ENCODE peak calls at places on chromosomes 2 and 18, in eight cellular contexts. G is mucosa of descending colon, A is ovary, T is breast epithelium, M is BE2C, B is lower lobe of right lung, S is Peyer's patch, Q is heart left ventricle. I is an unnamed sample. For H3K4me1, the result is how much of the 10 kb centered on the place peaks cover.

GRCh38 chr2:227788556-227788955 is 25.1 kb upstream of the CCL20 start:
- DNase-seq in M (no peak), S (no peak), G (no peak), A (no peak), Q (no peak), T (no peak), B (no peak), I (no peak)

GRCh38 chr2:135985018-135985825 is at the start of gene DARS1:
- DNase-seq in B (peak), G (peak), S (peak), Q (peak), T (peak), A (peak), M (peak), I (peak)

GRCh38 chr18:74450626-74451025 is 6.5 kb downstream of the DIPK1C start:
- DNase-seq in M (no peak), B (no peak), T (no peak), S (no peak), G (no peak), Q (peak), A (no peak), I (no peak)

GRCh38 chr2:225895126-225895525 is 495.6 kb downstream of the NYAP2 start:
- DNase-seq in T (no peak), Q (no peak), B (no peak), M (no peak), S (no peak), A (no peak), G (no peak), I (no peak)

GRCh38 chr2:239625106-239625845 is 224.5 kb upstream of the HDAC4 start:
- DNase-seq in T (no peak), M (no peak), Q (no peak), G (no peak), B (no peak), S (no peak), A (no peak), I (no peak)

GRCh38 chr2:5742126-5742525 is 49.9 kb downstream of the SOX11 start:
- DNase-seq in B (no peak), M (no peak), S (no peak), G (no peak), T (no peak), Q (no peak), A (no peak), I (no peak)

GRCh38 chr2:8636041-8636491 is 45.8 kb upstream of the ID2 start:
- DNase-seq in B (peak), M (no peak), S (no peak), T (no peak), G (no peak), A (no peak), Q (no peak), I (no peak)

GRCh38 chr2:239695728-239696240 is 295.0 kb upstream of the HDAC4 start:
- DNase-seq in T (no peak), A (no peak), B (no peak), G (no peak), S (no peak), Q (no peak), M (no peak), I (no peak)

GRCh38 chr2:24621779-24622538 is 130.9 kb downstream of the NCOA1 start:
- DNase-seq in T (no peak), B (no peak), M (no peak), S (no peak), Q (no peak), A (no peak), G (no peak), I (no peak)

GRCh38 chr18:38576349-38576748 is 1010.8 kb upstream of the CELF4 start:
- DNase-seq in A (no peak), Q (no peak), G (no peak), T (no peak), B (no peak), M (no peak), S (no peak), I (no peak)

GRCh38 chr18:62625019-62625418 is 90.3 kb upstream of the PHLPP1 start:
- DNase-seq in T (no peak), G (no peak), B (no peak), Q (peak), A (no peak), M (no peak), S (no peak), I (no peak)

GRCh38 chr18:56068030-56068671 is 480.2 kb upstream of the TCF4 start:
- DNase-seq in S (no peak), M (peak), T (no peak), G (no peak), Q (peak), B (no peak), A (peak), I (no peak)

GRCh38 chr2:147440694-147441093 is 404.1 kb upstream of the ACVR2A start:
- DNase-seq in T (no peak), Q (no peak), M (no peak), A (no peak), B (no peak), G (no peak), S (no peak), I (no peak)

GRCh38 chr2:144358979-144359541 is 160.9 kb downstream of the ZEB2 start:
- DNase-seq in B (no peak), A (no peak), S (no peak), T (no peak), G (no peak), M (no peak), Q (no peak), I (no peak)

GRCh38 chr2:158967731-158968395 is 577 bp upstream of the TANC1 start:
- DNase-seq in G (peak), T (peak), S (peak), M (peak), Q (peak), B (no peak), A (peak), I (peak)

GRCh38 chr2:190365499-190366204 is 22.3 kb downstream of the INPP1 start:
- DNase-seq in Q (no peak), S (no peak), A (no peak), G (no peak), M (no peak), B (no peak), T (no peak), I (no peak)

GRCh38 chr2:210681481-210681880 is 125.1 kb downstream of the CPS1 start:
- DNase-seq in G (no peak), Q (no peak), S (no peak), A (no peak), M (no peak), T (no peak), B (no peak), I (no peak)

GRCh38 chr2:12005886-12006681 is 259.7 kb downstream of the LPIN1 start:
- DNase-seq in S (peak), M (no peak), A (peak), B (no peak), G (peak), Q (no peak), T (no peak), I (peak)

GRCh38 chr2:101617188-101617587 is 80.3 kb upstream of the MAP4K4 start:
- DNase-seq in A (no peak), B (no peak), M (no peak), G (no peak), Q (no peak), T (no peak), S (no peak), I (no peak)

GRCh38 chr2:241272722-241273551 is 42.5 kb downstream of the HDLBP start:
- DNase-seq in A (peak), G (peak), S (peak), M (peak), B (peak), Q (peak), T (no peak), I (peak)
- H3K4me3 ChIP-seq in A (peak), G (peak), S (peak), M (peak), B (peak), Q (peak), T (peak), I (peak)

GRCh38 chr2:76862901-76863300 is 659.3 kb downstream of the LRRTM4 start:
- DNase-seq in M (no peak), S (no peak), A (no peak), G (no peak), Q (no peak), T (no peak), B (no peak), I (no peak)
- H3K4me1 ChIP-seq in M (under half), S (under half), A (under half), G (under half), Q (under half), T (under half), B (under half), I (under half)

GRCh38 chr2:208350610-208351009 is 56.0 kb upstream of the PTH2R start:
- DNase-seq in M (no peak), Q (no peak), S (no peak), G (no peak), B (no peak), T (no peak), A (no peak), I (no peak)
- TF ChIP-seq CTCF in M (no peak), Q (no peak), S (no peak), G (no peak), B (no peak), T (no peak), A (no peak), I (no peak)

DNA sequence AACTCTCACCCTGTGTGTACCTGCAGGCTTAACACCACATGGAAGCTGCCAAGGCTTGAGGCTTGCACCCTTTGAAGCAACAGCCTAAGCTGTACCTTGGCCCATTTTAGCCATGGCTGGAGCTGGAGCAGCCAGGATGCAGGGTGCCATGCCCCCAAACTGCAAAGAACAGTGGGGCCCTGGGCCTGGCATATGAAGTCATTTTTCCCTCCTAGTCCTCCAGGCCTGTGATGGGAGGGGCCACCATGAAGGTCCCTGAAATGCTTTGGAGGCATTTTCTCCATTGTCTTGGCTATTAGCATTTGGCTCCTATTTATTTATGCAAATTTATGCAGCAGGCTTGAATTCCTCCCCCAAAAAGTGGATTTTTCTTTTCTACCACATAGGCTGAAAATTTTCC is 238.4 kb downstream of the CDCA7 start:
- DNase-seq in T (no peak), B (no peak), Q (no peak), G (no peak), A (no peak), S (no peak), M (no peak), I (no peak)
- H3K4me3 ChIP-seq in T (no peak), B (no peak), Q (no peak), G (no peak), A (no peak), S (no peak), M (no peak), I (no peak)

GRCh38 chr2:183536714-183537113 is 412.5 kb downstream of the NUP35 start:
- DNase-seq in Q (no peak), B (no peak), G (no peak), M (no peak), T (no peak), A (no peak), S (no peak), I (no peak)
- H3K4me1 ChIP-seq in Q (under half), B (under half), G (under half), M (under half), T (under half), A (under half), S (under half), I (under half)

DNA sequence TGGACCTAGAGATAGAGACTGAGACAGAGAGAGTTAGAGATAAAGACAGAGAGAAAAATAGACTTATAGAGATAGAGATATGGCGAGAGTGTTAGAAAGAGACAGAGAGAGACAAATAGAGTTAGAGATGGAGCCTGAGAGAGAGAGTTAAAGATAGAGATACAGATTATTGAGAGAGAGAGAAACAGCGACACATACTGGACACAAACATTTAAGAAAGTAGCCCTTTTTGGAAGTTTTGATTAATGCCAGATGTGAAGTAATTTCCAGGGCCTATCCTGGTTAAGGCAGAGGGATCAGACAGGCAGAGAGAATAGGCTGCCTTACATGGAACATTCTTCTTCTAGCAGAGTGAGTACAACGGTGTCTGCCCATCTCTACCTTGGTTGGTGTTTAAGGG is 311.6 kb upstream of the CDH7 start:
- DNase-seq in A (no peak), S (no peak), T (no peak), Q (no peak), M (no peak), B (no peak), G (no peak), I (no peak)
- TF ChIP-seq CTCF in A (no peak), S (no peak), T (no peak), Q (no peak), M (peak), B (peak), G (no peak), I (no peak)

GRCh38 chr2:42906557-42907380 is 114.4 kb upstream of the HAAO start:
- DNase-seq in Q (peak), M (peak), G (peak), B (no peak), T (no peak), S (peak), A (peak), I (no peak)
- H3K4me3 ChIP-seq in Q (peak), M (peak), G (no peak), B (no peak), T (no peak), S (no peak), A (peak), I (no peak)

GRCh38 chr2:44549099-44549471 is 187.3 kb downstream of the CAMKMT start:
- DNase-seq in A (no peak), M (no peak), S (no peak), Q (no peak), G (no peak), B (no peak), T (no peak), I (no peak)

GRCh38 chr2:44550571-44550970 is 188.8 kb downstream of the CAMKMT start:
- DNase-seq in S (no peak), B (no peak), T (no peak), G (no peak), M (no peak), A (no peak), Q (no peak), I (no peak)

GRCh38 chr2:44549856-44550255 is 188.1 kb downstream of the CAMKMT start:
- DNase-seq in M (no peak), Q (no peak), T (no peak), B (no peak), S (no peak), G (no peak), A (no peak), I (no peak)

GRCh38 chr2:44551497-44551896 is 189.8 kb downstream of the CAMKMT start:
- DNase-seq in B (no peak), S (no peak), A (no peak), T (no peak), M (no peak), Q (no peak), G (no peak), I (no peak)

DNA sequence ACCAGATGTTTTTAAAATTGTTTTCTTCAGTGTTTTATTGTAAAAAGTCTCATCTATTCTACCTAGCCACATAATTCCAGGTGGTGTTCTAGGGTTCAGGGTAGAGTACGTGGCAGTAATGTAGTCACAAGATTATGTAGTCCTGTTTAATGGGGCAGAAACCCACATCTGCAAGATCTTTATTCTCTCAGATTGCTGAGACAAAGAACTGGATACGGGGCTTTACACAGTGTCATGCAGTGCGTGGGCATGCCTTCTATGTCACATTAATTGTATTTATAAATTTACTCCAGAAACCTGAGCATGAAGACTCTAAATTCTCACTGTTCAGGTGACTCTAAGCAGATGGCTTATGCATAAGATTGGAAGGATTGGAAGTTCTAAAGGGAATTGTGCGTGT is 189.3 kb downstream of the CAMKMT start:
- DNase-seq in M (no peak), B (no peak), Q (no peak), A (no peak), G (no peak), T (no peak), S (no peak), I (no peak)
- H3K4me1 ChIP-seq in M (under half), B (under half), Q (under half), A (under half), G (under half), T (under half), S (under half), I (under half)

DNA sequence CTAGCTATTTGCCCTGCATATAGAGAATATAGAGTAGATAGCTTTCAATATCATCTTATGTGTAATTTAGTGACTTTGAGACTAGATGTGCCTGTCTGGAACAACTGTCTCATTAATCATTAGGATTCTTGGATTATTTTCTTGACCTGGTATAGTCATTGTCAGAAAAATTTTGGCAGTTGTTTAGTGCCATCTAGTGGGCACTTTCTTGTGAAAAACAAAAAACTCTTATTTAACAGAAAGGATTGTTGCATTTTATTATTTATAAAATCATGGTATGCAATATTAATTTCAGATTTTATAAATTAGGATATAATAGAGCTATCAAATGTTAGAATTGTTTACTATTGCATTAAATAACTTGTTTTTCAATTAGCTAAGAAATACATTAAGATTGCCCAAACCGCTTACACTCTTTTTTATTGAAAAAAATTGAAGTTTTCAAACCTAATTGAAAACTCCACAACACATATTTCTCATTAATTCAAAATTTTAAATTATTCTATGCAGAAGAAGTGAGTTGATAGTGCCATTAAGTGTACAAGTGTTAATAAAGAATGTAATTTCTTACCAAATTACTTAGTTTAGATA is 80.3 kb downstream of the DYNAP start:
- DNase-seq in S (no peak), B (no peak), T (no peak), A (no peak), G (peak), M (no peak), Q (no peak), I (no peak)
- TF ChIP-seq CTCF in S (no peak), B (peak), T (peak), A (no peak), G (no peak), M (peak), Q (peak), I (peak)

I was measured in body of pancreas.